ENCODE peak calls at places on chromosome 2, in eight cellular contexts. One of them, this sample, is unnamed.

GRCh38 chr2:65661980-65662653 is 229.7 kb upstream of the SPRED2 start:
- DNase-seq in GM12878: no peak
- DNase-seq in K562: no peak
- DNase-seq in HepG2: no peak
- DNase-seq in HCT116: no peak
- DNase-seq in endothelial cell of umbilical vein: no peak
- DNase-seq in SK-N-SH: no peak
- DNase-seq in H1: no peak
- DNase-seq in this sample: no peak

GRCh38 chr2:1804865-1805264 is 60.5 kb upstream of the PXDN start:
- DNase-seq in K562: no peak
- DNase-seq in endothelial cell of umbilical vein: no peak
- DNase-seq in H1: no peak
- DNase-seq in GM12878: no peak
- DNase-seq in HepG2: no peak
- DNase-seq in HCT116: no peak
- DNase-seq in SK-N-SH: no peak
- DNase-seq in this sample: no peak

GRCh38 chr2:73984203-73984921 is at the start of gene TET3:
- DNase-seq in HCT116: no peak
- DNase-seq in H1: peak
- DNase-seq in SK-N-SH: peak
- DNase-seq in K562: peak
- DNase-seq in GM12878: no peak
- DNase-seq in endothelial cell of umbilical vein: no peak
- DNase-seq in HepG2: no peak
- DNase-seq in this sample: no peak

GRCh38 chr2:175175896-175176295 is 5.6 kb downstream of the ATP5MC3 start:
- DNase-seq in HepG2: no peak
- DNase-seq in K562: no peak
- DNase-seq in SK-N-SH: no peak
- DNase-seq in endothelial cell of umbilical vein: no peak
- DNase-seq in HCT116: no peak
- DNase-seq in H1: no peak
- DNase-seq in GM12878: no peak
- DNase-seq in this sample: no peak

GRCh38 chr2:239429473-239430350 is 28.9 kb upstream of the HDAC4 start:
- DNase-seq in H1: no peak
- DNase-seq in GM12878: no peak
- DNase-seq in HCT116: no peak
- DNase-seq in endothelial cell of umbilical vein: no peak
- DNase-seq in K562: no peak
- DNase-seq in HepG2: peak
- DNase-seq in SK-N-SH: no peak
- DNase-seq in this sample: no peak

GRCh38 chr2:236125541-236125940 is 42.6 kb downstream of the GBX2 start:
- DNase-seq in endothelial cell of umbilical vein: no peak
- DNase-seq in HepG2: no peak
- DNase-seq in GM12878: no peak
- DNase-seq in H1: no peak
- DNase-seq in HCT116: no peak
- DNase-seq in SK-N-SH: no peak
- DNase-seq in K562: no peak
- DNase-seq in this sample: no peak

GRCh38 chr2:19860022-19860421 is 41.8 kb downstream of the TTC32 start:
- DNase-seq in H1: no peak
- DNase-seq in endothelial cell of umbilical vein: no peak
- DNase-seq in SK-N-SH: no peak
- DNase-seq in HepG2: no peak
- DNase-seq in K562: no peak
- DNase-seq in HCT116: no peak
- DNase-seq in GM12878: no peak
- DNase-seq in this sample: no peak

GRCh38 chr2:105734762-105735538 is 9.8 kb upstream of the NCK2 start:
- DNase-seq in HepG2: no peak
- DNase-seq in endothelial cell of umbilical vein: no peak
- DNase-seq in HCT116: no peak
- DNase-seq in H1: no peak
- DNase-seq in GM12878: no peak
- DNase-seq in SK-N-SH: no peak
- DNase-seq in K562: no peak
- DNase-seq in this sample: no peak

GRCh38 chr2:74020717-74021406 is 36.2 kb downstream of the TET3 start:
- DNase-seq in SK-N-SH: no peak
- DNase-seq in endothelial cell of umbilical vein: no peak
- DNase-seq in H1: no peak
- DNase-seq in HepG2: no peak
- DNase-seq in K562: no peak
- DNase-seq in HCT116: no peak
- DNase-seq in GM12878: no peak
- DNase-seq in this sample: no peak

GRCh38 chr2:172829229-172829628 is 93.6 kb downstream of the RAPGEF4 start:
- DNase-seq in SK-N-SH: no peak
- DNase-seq in endothelial cell of umbilical vein: no peak
- DNase-seq in GM12878: no peak
- DNase-seq in K562: no peak
- DNase-seq in H1: no peak
- DNase-seq in HepG2: peak
- DNase-seq in HCT116: no peak
- DNase-seq in this sample: no peak

GRCh38 chr2:109265369-109265768 is 136.4 kb downstream of the SH3RF3 start:
- DNase-seq in GM12878: no peak
- DNase-seq in HepG2: no peak
- DNase-seq in endothelial cell of umbilical vein: no peak
- DNase-seq in K562: no peak
- DNase-seq in HCT116: no peak
- DNase-seq in SK-N-SH: peak
- DNase-seq in H1: no peak
- DNase-seq in this sample: no peak

GRCh38 chr2:68590702-68591101 is 52.7 kb upstream of the PROKR1 start:
- DNase-seq in H1: no peak
- DNase-seq in K562: no peak
- DNase-seq in endothelial cell of umbilical vein: no peak
- DNase-seq in GM12878: no peak
- DNase-seq in HCT116: no peak
- DNase-seq in SK-N-SH: no peak
- DNase-seq in HepG2: no peak
- DNase-seq in this sample: no peak

GRCh38 chr2:9560628-9561027 is 5.0 kb upstream of the ADAM17 start:
- DNase-seq in endothelial cell of umbilical vein: no peak
- DNase-seq in HCT116: no peak
- DNase-seq in GM12878: no peak
- DNase-seq in SK-N-SH: no peak
- DNase-seq in HepG2: no peak
- DNase-seq in K562: no peak
- DNase-seq in H1: no peak
- DNase-seq in this sample: no peak

GRCh38 chr2:9556121-9556869 is 665 bp upstream of the ADAM17 start:
- DNase-seq in K562: peak
- DNase-seq in GM12878: no peak
- DNase-seq in HCT116: no peak
- DNase-seq in SK-N-SH: no peak
- DNase-seq in HepG2: no peak
- DNase-seq in H1: no peak
- DNase-seq in endothelial cell of umbilical vein: peak
- DNase-seq in this sample: no peak

GRCh38 chr2:9554841-9555337 is 741 bp downstream of the ADAM17 start:
- DNase-seq in GM12878: no peak
- DNase-seq in H1: no peak
- DNase-seq in endothelial cell of umbilical vein: peak
- DNase-seq in K562: peak
- DNase-seq in SK-N-SH: peak
- DNase-seq in HepG2: peak
- DNase-seq in HCT116: no peak
- DNase-seq in this sample: no peak

GRCh38 chr2:9555338-9556120 is at the start of gene ADAM17:
- DNase-seq in SK-N-SH: peak
- DNase-seq in H1: peak
- DNase-seq in endothelial cell of umbilical vein: peak
- DNase-seq in GM12878: peak
- DNase-seq in HepG2: peak
- DNase-seq in K562: peak
- DNase-seq in HCT116: peak
- DNase-seq in this sample: no peak

DNA sequence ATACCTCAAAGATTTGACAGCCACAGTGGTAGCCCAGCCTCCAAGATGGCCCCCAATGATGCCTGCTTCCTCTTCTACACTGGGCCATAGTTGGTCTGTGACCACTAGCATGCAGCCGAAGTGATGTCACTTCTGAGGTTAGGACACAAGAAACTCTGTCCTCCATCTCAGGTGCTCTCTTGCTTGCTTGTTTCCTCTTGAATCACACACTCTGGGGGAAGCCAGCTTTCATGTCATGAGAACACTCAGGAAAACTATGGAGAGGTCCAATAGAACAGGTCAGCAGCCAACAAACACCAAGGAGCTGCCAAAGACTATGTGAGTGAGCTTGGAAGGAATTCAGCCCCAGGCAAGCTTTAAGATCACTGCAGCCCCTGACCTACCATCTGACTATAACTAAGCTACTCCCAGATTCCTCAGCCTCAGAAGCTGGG is 3.3 kb upstream of the ADAM17 start:
- DNase-seq in H1: no peak
- DNase-seq in HCT116: no peak
- DNase-seq in SK-N-SH: no peak
- DNase-seq in GM12878: no peak
- DNase-seq in K562: no peak
- DNase-seq in endothelial cell of umbilical vein: no peak
- DNase-seq in HepG2: no peak
- DNase-seq in this sample: no peak
- TF ChIP-seq POLR2AphosphoS5 in H1: no peak
- TF ChIP-seq POLR2AphosphoS5 in HCT116: no peak
- TF ChIP-seq POLR2AphosphoS5 in SK-N-SH: no peak
- TF ChIP-seq POLR2AphosphoS5 in GM12878: no peak
- TF ChIP-seq POLR2AphosphoS5 in K562: no peak
- TF ChIP-seq POLR2AphosphoS5 in endothelial cell of umbilical vein: no peak
- TF ChIP-seq POLR2AphosphoS5 in HepG2: no peak
- TF ChIP-seq POLR2AphosphoS5 in this sample: no peak

DNA sequence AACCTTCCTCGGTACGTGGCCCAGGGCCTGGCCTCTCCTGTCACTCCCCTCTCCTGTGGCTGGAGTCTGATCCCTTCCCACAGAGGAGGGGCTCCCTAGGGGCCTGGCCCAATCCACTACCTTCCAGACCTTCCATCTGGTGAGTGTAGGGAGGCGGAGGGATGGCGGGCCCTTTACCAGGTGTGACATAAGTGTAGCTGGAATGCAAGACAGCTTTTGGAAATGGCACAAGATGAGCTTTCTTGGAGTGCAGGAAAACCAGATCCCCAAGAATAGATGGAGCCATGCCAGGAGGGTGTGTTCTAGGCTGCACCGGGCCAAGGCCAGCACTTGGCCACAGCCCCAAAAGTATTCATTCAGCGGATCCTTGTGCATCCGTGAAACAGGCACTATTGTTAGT is 30.1 kb downstream of the IGFBP5 start:
- DNase-seq in endothelial cell of umbilical vein: no peak
- DNase-seq in HepG2: no peak
- DNase-seq in HCT116: no peak
- DNase-seq in H1: no peak
- DNase-seq in GM12878: no peak
- DNase-seq in SK-N-SH: peak
- DNase-seq in K562: no peak
- DNase-seq in this sample: no peak
- H3K9ac ChIP-seq in endothelial cell of umbilical vein: no peak
- H3K9ac ChIP-seq in HepG2: no peak
- H3K9ac ChIP-seq in HCT116: no peak
- H3K9ac ChIP-seq in H1: no peak
- H3K9ac ChIP-seq in GM12878: no peak
- H3K9ac ChIP-seq in SK-N-SH: no peak
- H3K9ac ChIP-seq in K562: no peak
- H3K9ac ChIP-seq in this sample: no peak

GRCh38 chr2:96413067-96413722 is 77.6 kb downstream of the NCAPH start:
- DNase-seq in K562: no peak
- DNase-seq in endothelial cell of umbilical vein: no peak
- DNase-seq in H1: no peak
- DNase-seq in HCT116: no peak
- DNase-seq in GM12878: no peak
- DNase-seq in HepG2: peak
- DNase-seq in SK-N-SH: no peak
- DNase-seq in this sample: no peak
- H3K27ac ChIP-seq in K562: peak
- H3K27ac ChIP-seq in endothelial cell of umbilical vein: no peak
- H3K27ac ChIP-seq in H1: no peak
- H3K27ac ChIP-seq in HCT116: no peak
- H3K27ac ChIP-seq in GM12878: no peak
- H3K27ac ChIP-seq in HepG2: no peak
- H3K27ac ChIP-seq in SK-N-SH: no peak
- H3K27ac ChIP-seq in this sample: no peak

DNA sequence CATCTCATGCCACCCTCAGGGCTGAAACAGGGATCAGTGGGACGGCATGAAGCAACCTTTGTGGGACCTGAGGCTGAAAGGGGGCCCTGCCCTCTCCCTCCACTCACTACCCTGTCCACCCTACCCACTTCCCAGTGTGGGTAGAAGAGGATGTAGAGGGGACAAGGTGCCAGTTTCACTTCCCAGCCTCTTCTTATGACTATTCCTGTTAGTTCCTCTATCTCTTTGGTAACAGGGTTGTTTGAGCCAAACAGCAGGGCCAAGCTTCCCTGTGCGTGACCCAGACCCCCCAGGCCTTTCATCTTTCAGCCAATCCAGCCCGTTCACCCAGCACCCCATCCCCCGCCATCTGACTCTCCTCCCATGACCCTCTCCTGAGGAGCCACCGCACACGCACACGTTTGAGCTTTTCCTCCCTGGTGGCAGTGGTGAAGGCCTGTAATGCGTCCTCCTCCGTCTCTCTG is 82.3 kb downstream of the STPG4 start:
- DNase-seq in HepG2: no peak
- DNase-seq in H1: no peak
- DNase-seq in K562: no peak
- DNase-seq in endothelial cell of umbilical vein: no peak
- DNase-seq in HCT116: no peak
- DNase-seq in GM12878: no peak
- DNase-seq in SK-N-SH: peak
- DNase-seq in this sample: no peak
- TF ChIP-seq POLR2AphosphoS5 in HepG2: no peak
- TF ChIP-seq POLR2AphosphoS5 in H1: no peak
- TF ChIP-seq POLR2AphosphoS5 in K562: no peak
- TF ChIP-seq POLR2AphosphoS5 in endothelial cell of umbilical vein: no peak
- TF ChIP-seq POLR2AphosphoS5 in HCT116: no peak
- TF ChIP-seq POLR2AphosphoS5 in GM12878: no peak
- TF ChIP-seq POLR2AphosphoS5 in SK-N-SH: no peak
- TF ChIP-seq POLR2AphosphoS5 in this sample: no peak